ENCODE peak calls at places on chromosomes 1 and 21, in six cellular contexts. W is K562, Y is A549, P is endothelial cell of umbilical vein, Z is HepG2, S is GM12878. B is an unnamed sample.

GRCh38 chr1:89069955-89070354 is 4.9 kb upstream of the GBP1 start:
- DNase-seq in P (no peak), W (no peak), S (no peak), Y (no peak), Z (no peak), B (no peak)

GRCh38 chr1:212218065-212218464 is 67.1 kb upstream of the PPP2R5A start:
- DNase-seq in P (no peak), S (no peak), Z (no peak), W (no peak), Y (no peak), B (no peak)

GRCh38 chr21:45331521-45332257 is 44.0 kb upstream of the POFUT2 start:
- DNase-seq in W (no peak), Y (no peak), S (no peak), Z (no peak), P (no peak), B (no peak)

GRCh38 chr1:201946224-201946908 is at the start of gene LMOD1:
- DNase-seq in S (no peak), W (peak; percentile 89), Z (peak; percentile 52), Y (no peak), P (peak; percentile 83), B (peak; percentile 10)

GRCh38 chr1:203593723-203594122 is 32.9 kb upstream of the ATP2B4 start:
- DNase-seq in P (no peak), S (no peak), Y (peak; percentile 46), W (peak; percentile 52), Z (no peak), B (peak; percentile 51)

GRCh38 chr1:58779837-58780585 is 3.8 kb downstream of the JUN start:
- DNase-seq in P (peak; percentile 79), S (no peak), Z (peak; percentile 33), W (no peak), Y (peak; percentile 77), B (peak; percentile 8)

GRCh38 chr1:113691184-113691583 is 68.1 kb downstream of the PHTF1 start:
- DNase-seq in Y (no peak), P (no peak), Z (no peak), S (no peak), W (no peak), B (no peak)

GRCh38 chr1:236141447-236142357 is 637 bp upstream of the GPR137B start:
- DNase-seq in S (no peak), Y (peak; percentile 43), Z (no peak), W (no peak), P (peak; percentile 62), B (peak; percentile 18)

GRCh38 chr1:245835386-245835785 is 671.7 kb downstream of the SMYD3 start:
- DNase-seq in S (no peak), W (no peak), P (no peak), Z (no peak), Y (no peak), B (no peak)

GRCh38 chr1:42266253-42267135 is 68.5 kb downstream of the FOXJ3 start:
- DNase-seq in Z (no peak), S (no peak), W (no peak), P (peak; percentile 21), Y (no peak), B (no peak)

GRCh38 chr1:39540504-39541031 is 36.0 kb downstream of the PABPC4 start:
- DNase-seq in Y (no peak), S (no peak), W (no peak), P (no peak), Z (no peak), B (no peak)

GRCh38 chr1:59505596-59506028 is 208.7 kb downstream of the FGGY start:
- DNase-seq in P (no peak), S (no peak), Y (no peak), Z (no peak), W (peak; percentile 39), B (peak; percentile 6)

GRCh38 chr1:10387611-10388386 is 11.1 kb upstream of the PGD start:
- DNase-seq in Y (peak; percentile 97), Z (no peak), W (peak; percentile 35), P (peak; percentile 65), S (peak; percentile 4), B (peak; percentile 90)

GRCh38 chr1:197811769-197812168 is 36.5 kb upstream of the DENND1B start:
- DNase-seq in Y (no peak), P (no peak), S (no peak), W (no peak), Z (no peak), B (no peak)

GRCh38 chr1:69433073-69433472 is 134.6 kb upstream of the LRRC7 start:
- DNase-seq in P (no peak), S (no peak), Y (no peak), W (no peak), Z (no peak), B (no peak)

GRCh38 chr1:235503333-235504121 is 725 bp downstream of the B3GALNT2 start:
- DNase-seq in Y (peak; percentile 54), W (peak; percentile 51), Z (peak; percentile 35), S (no peak), P (peak; percentile 81), B (peak; percentile 86)

GRCh38 chr1:44786138-44786840 is 1.7 kb downstream of the BEST4 start:
- DNase-seq in Y (peak; percentile 75), Z (peak; percentile 60), W (peak; percentile 84), P (peak; percentile 69), S (no peak), B (peak; percentile 53)

GRCh38 chr1:40847023-40847740 is 15.0 kb downstream of the CITED4 start:
- DNase-seq in Z (no peak), S (no peak), P (peak; percentile 28), W (no peak), Y (no peak), B (no peak)

GRCh38 chr1:161200992-161201827 is 957 bp upstream of the NDUFS2 start:
- DNase-seq in P (peak; percentile 87), W (no peak), Z (no peak), Y (no peak), S (no peak), B (peak; percentile 83)

GRCh38 chr21:25925936-25926335 is 191.2 kb downstream of the GABPA start:
- DNase-seq in Y (no peak), S (no peak), Z (no peak), W (no peak), P (peak; percentile 97), B (no peak)

GRCh38 chr1:14627608-14628489 is 29.4 kb downstream of the KAZN start:
- DNase-seq in S (no peak), P (no peak), Z (no peak), W (no peak), Y (no peak), B (no peak)

GRCh38 chr1:154788886-154789285 is 81.2 kb downstream of the KCNN3 start:
- DNase-seq in P (no peak), Y (no peak), Z (no peak), S (no peak), W (no peak), B (no peak)

GRCh38 chr1:234770031-234770795 is 160.2 kb upstream of the IRF2BP2 start:
- DNase-seq in Y (no peak), P (no peak), S (no peak), Z (no peak), W (no peak), B (peak; percentile 33)

GRCh38 chr1:241679961-241680360 is 27.9 kb downstream of the WDR64 start:
- DNase-seq in Z (no peak), W (no peak), P (no peak), Y (no peak), S (no peak), B (no peak)

GRCh38 chr1:30147188-30147587 is 576.2 kb downstream of the MATN1 start:
- DNase-seq in Y (no peak), Z (no peak), P (no peak), S (no peak), W (no peak), B (no peak)

GRCh38 chr21:39385299-39386145 is 36.6 kb upstream of the HMGN1 start:
- DNase-seq in P (peak; percentile 77), S (no peak), Y (peak; percentile 92), Z (peak; percentile 95), W (no peak), B (peak; percentile 90)
- TF ChIP-seq MYC in P (no peak), S (no peak), Y (no peak), Z (peak; percentile 88), W (no peak), B (no peak)

GRCh38 chr1:181429462-181429861 is 53.9 kb upstream of the CACNA1E start:
- DNase-seq in S (no peak), W (no peak), Z (no peak), P (no peak), Y (no peak), B (no peak)
- TF ChIP-seq POLR2A in S (no peak), W (no peak), Z (no peak), P (no peak), Y (no peak), B (no peak)

DNA sequence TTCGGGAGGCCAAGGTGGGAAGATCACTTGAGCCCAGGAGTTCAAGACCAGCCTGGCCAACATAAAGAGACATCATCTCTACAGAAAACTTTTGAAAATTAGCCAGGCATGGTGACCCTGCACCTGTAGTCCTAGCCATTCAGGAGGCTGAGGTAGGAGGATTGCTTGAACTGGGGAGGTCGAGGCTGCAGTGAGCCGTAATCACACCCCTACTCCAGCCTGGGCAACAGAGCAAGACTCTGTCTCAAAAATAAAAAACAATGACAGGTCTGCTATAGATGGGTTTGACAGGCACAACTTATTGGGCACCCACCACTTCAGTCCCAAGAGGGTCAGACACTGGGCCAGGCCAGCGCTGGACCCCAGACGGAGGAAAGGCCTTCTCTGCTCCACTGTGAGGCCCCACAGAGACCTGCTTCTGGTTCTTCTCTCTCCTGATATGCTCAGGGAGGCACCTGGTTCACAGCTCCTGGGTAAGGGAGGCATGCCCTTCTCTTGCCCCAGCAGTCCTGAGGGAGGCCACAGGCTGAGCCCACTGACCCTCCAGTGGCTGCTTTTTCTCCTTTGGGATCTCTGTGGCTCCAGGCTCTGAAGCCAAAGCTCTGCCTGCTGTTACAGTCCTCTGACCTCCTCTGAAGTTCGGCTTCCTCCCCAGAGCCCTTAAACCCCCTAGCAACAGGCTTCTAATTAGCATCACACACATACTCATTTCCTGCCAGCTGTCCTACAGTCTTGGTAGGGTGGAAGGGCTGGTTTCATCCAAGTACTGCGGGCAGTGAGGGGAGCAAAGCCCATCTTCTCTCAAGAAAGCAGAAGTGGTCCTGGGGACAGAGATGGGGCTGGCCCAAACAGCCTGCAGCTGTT is 14.4 kb downstream of the S100A16 start:
- DNase-seq in W (no peak), S (peak; percentile 88), Z (no peak), Y (no peak), P (peak; percentile 78), B (peak; percentile 97)
- TF ChIP-seq MAX in W (no peak), S (no peak), Z (no peak), Y (no peak), P (no peak), B (peak; percentile 3)

DNA sequence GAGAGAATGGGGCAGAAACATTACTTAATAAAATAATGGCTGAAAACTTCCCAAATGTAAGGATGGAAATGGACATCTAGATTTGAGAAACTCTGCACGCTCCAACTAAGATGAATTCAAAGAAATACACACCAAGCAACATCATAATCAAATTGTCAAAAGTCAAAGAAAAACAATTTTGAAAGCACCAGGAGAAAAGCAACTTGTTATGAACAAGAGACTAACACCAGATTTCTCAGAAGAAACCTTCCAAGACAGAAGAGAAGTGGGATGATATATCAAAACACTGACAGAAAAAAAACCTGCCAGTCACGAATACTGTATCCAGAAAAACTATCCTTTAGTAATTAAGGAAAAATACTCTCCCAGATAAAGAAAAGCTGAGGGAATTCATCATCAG is 208.6 kb upstream of the SAMSN1 start:
- DNase-seq in W (no peak), Z (no peak), P (no peak), S (no peak), Y (no peak), B (no peak)
- TF ChIP-seq MYC in W (no peak), Z (no peak), P (no peak), S (no peak), Y (no peak), B (no peak)

B was measured in NB4.